ENCODE peak calls at places on chromosomes 1 and 21, in ten cellular contexts. N, L, T, W, A, F, E, U, C and H are unnamed samples. For H3K4me1, the result is how much of the 10 kb centered on the place peaks cover.

GRCh38 chr1:200364831-200365230 is 45.0 kb downstream of the ZNF281 start:
- DNase-seq in N (peak), L (no peak), T (no peak), W (no peak), A (no peak), F (no peak), E (no peak), U (no peak), C (no peak), H (no peak)

GRCh38 chr1:11062965-11063401 is 3.2 kb upstream of the SRM start:
- DNase-seq in N (no peak), L (no peak), T (no peak), W (no peak), A (no peak), F (no peak), E (no peak), U (no peak), C (no peak), H (no peak)

GRCh38 chr1:89523597-89524368 is 846 bp upstream of the LRRC8B start:
- DNase-seq in N (peak), L (peak), T (peak), W (peak), A (no peak), F (no peak), E (no peak), U (no peak), C (peak), H (no peak)

GRCh38 chr1:99227498-99227897 is 36.8 kb upstream of the PLPPR4 start:
- DNase-seq in N (no peak), L (no peak), T (no peak), W (no peak), A (no peak), F (no peak), E (no peak), U (no peak), C (no peak), H (no peak)

GRCh38 chr1:18890704-18891103 is 11.7 kb downstream of the ALDH4A1 start:
- DNase-seq in N (no peak), L (no peak), T (no peak), W (no peak), A (no peak), F (no peak), E (peak), U (peak), C (no peak), H (no peak)

GRCh38 chr1:82567308-82567707 is 766.6 kb downstream of the ADGRL2 start:
- DNase-seq in N (no peak), L (no peak), T (no peak), W (no peak), A (no peak), F (no peak), E (no peak), U (no peak), C (no peak), H (no peak)

GRCh38 chr1:2050793-2051682 is 827 bp downstream of the PRKCZ start:
- DNase-seq in N (peak), L (no peak), T (no peak), W (no peak), A (no peak), F (no peak), E (no peak), U (peak), C (no peak), H (no peak)

GRCh38 chr1:63612564-63612963 is 19.4 kb downstream of the PGM1 start:
- DNase-seq in N (no peak), L (no peak), T (no peak), W (no peak), A (no peak), F (no peak), E (no peak), U (no peak), C (no peak), H (no peak)

GRCh38 chr1:54815086-54815876 is 14.2 kb upstream of the TTC22 start:
- DNase-seq in N (no peak), L (no peak), T (no peak), W (no peak), A (no peak), F (no peak), E (no peak), U (no peak), C (no peak), H (peak)

GRCh38 chr1:232134365-232134764 is 495.6 kb downstream of the SIPA1L2 start:
- DNase-seq in N (no peak), L (no peak), T (no peak), W (no peak), A (no peak), F (no peak), E (no peak), U (no peak), C (no peak), H (no peak)

GRCh38 chr1:211703812-211704566 is 28.6 kb upstream of the NEK2 start:
- DNase-seq in N (no peak), L (no peak), T (no peak), W (no peak), A (no peak), F (no peak), E (no peak), U (no peak), C (no peak), H (no peak)

GRCh38 chr1:27360159-27361043 is 6.4 kb downstream of the MAP3K6 start:
- DNase-seq in N (peak), L (no peak), T (no peak), W (no peak), A (no peak), F (no peak), E (no peak), U (no peak), C (peak), H (peak)

GRCh38 chr1:86429122-86429725 is 5.3 kb downstream of the CLCA2 start:
- DNase-seq in N (no peak), L (no peak), T (no peak), W (no peak), A (no peak), F (no peak), E (no peak), U (no peak), C (no peak), H (no peak)

GRCh38 chr1:186086583-186086982 is 288.5 kb downstream of the TPR start:
- DNase-seq in N (no peak), L (no peak), T (no peak), W (no peak), A (no peak), F (no peak), E (no peak), U (no peak), C (no peak), H (no peak)

GRCh38 chr1:168088511-168089325 is 48.0 kb downstream of the GPR161 start:
- DNase-seq in N (no peak), L (no peak), T (no peak), W (no peak), A (peak), F (no peak), E (no peak), U (no peak), C (no peak), H (peak)

GRCh38 chr1:5253036-5253435 is 598.6 kb downstream of the AJAP1 start:
- DNase-seq in N (no peak), L (peak), T (no peak), W (no peak), A (no peak), F (no peak), E (no peak), U (no peak), C (no peak), H (no peak)

GRCh38 chr1:20686878-20687725 is 25.9 kb upstream of the DDOST start:
- DNase-seq in N (no peak), L (no peak), T (no peak), W (no peak), A (no peak), F (no peak), E (no peak), U (peak), C (no peak), H (no peak)

GRCh38 chr1:189682591-189682990 is 795.1 kb downstream of the BRINP3 start:
- DNase-seq in N (no peak), L (no peak), T (no peak), W (no peak), A (no peak), F (no peak), E (no peak), U (no peak), C (no peak), H (no peak)

GRCh38 chr1:160291248-160292220 is 6.6 kb upstream of the PEX19 start:
- DNase-seq in N (peak), L (peak), T (peak), W (peak), A (peak), F (peak), E (peak), U (peak), C (peak), H (peak)

GRCh38 chr1:109793486-109794318 is 30.0 kb upstream of the EPS8L3 start:
- DNase-seq in N (peak), L (no peak), T (no peak), W (no peak), A (no peak), F (no peak), E (peak), U (no peak), C (peak), H (peak)

GRCh38 chr1:151993084-151993733 is 450 bp downstream of the S100A10 start:
- DNase-seq in N (peak), L (no peak), T (peak), W (peak), A (no peak), F (no peak), E (peak), U (peak), C (no peak), H (peak)

GRCh38 chr1:152855661-152856060 is 4.1 kb upstream of the LCE7A start:
- DNase-seq in N (no peak), L (no peak), T (no peak), W (no peak), A (peak), F (no peak), E (no peak), U (no peak), C (no peak), H (no peak)

GRCh38 chr1:178232949-178233348 is 139.0 kb downstream of the RASAL2 start:
- DNase-seq in N (no peak), L (no peak), T (no peak), W (no peak), A (no peak), F (no peak), E (no peak), U (no peak), C (no peak), H (no peak)

GRCh38 chr1:107936498-107937481 is 28.2 kb downstream of the VAV3 start:
- DNase-seq in N (peak), L (peak), T (peak), W (no peak), A (no peak), F (peak), E (no peak), U (no peak), C (no peak), H (no peak)

GRCh38 chr1:82398357-82398756 is 597.6 kb downstream of the ADGRL2 start:
- DNase-seq in N (no peak), L (no peak), T (no peak), W (no peak), A (no peak), F (no peak), E (no peak), U (no peak), C (no peak), H (no peak)

GRCh38 chr21:17799414-17800164 is 19.6 kb downstream of the C21orf91 start:
- DNase-seq in N (no peak), L (no peak), T (no peak), W (no peak), A (no peak), F (no peak), E (no peak), U (no peak), C (no peak), H (no peak)

GRCh38 chr1:115469703-115470476 is 131.8 kb upstream of the NGF start:
- DNase-seq in N (peak), L (peak), T (peak), W (peak), A (no peak), F (no peak), E (no peak), U (peak), C (peak), H (no peak)

GRCh38 chr1:220335668-220336067 is 63.4 kb upstream of the RAB3GAP2 start:
- DNase-seq in N (no peak), L (no peak), T (no peak), W (no peak), A (no peak), F (peak), E (no peak), U (no peak), C (no peak), H (no peak)

GRCh38 chr1:5896706-5897105 is 95.5 kb downstream of the NPHP4 start:
- DNase-seq in N (peak), L (no peak), T (no peak), W (no peak), A (no peak), F (no peak), E (no peak), U (peak), C (no peak), H (no peak)

GRCh38 chr1:96060621-96061020 is 661.0 kb upstream of the PTBP2 start:
- DNase-seq in N (peak), L (no peak), T (no peak), W (no peak), A (no peak), F (no peak), E (no peak), U (no peak), C (no peak), H (no peak)

GRCh38 chr1:180153032-180153431 is 1.6 kb upstream of the QSOX1 start:
- DNase-seq in N (no peak), L (peak), T (no peak), W (no peak), A (no peak), F (no peak), E (no peak), U (no peak), C (no peak), H (no peak)

GRCh38 chr1:180152588-180152987 is 2.1 kb upstream of the QSOX1 start:
- DNase-seq in N (no peak), L (peak), T (no peak), W (no peak), A (no peak), F (no peak), E (no peak), U (no peak), C (peak), H (no peak)

GRCh38 chr1:180154003-180154324 is 705 bp upstream of the QSOX1 start:
- DNase-seq in N (no peak), L (no peak), T (no peak), W (no peak), A (no peak), F (no peak), E (no peak), U (no peak), C (no peak), H (no peak)

GRCh38 chr1:180151508-180151907 is 3.2 kb upstream of the QSOX1 start:
- DNase-seq in N (no peak), L (no peak), T (no peak), W (peak), A (no peak), F (no peak), E (no peak), U (no peak), C (no peak), H (no peak)

GRCh38 chr1:180150982-180151381 is 3.7 kb upstream of the QSOX1 start:
- DNase-seq in N (no peak), L (peak), T (no peak), W (no peak), A (no peak), F (no peak), E (no peak), U (no peak), C (no peak), H (no peak)
- TF ChIP-seq CTCF in N (no peak), L (no peak), T (no peak), W (no peak), A (no peak), F (no peak), E (no peak), U (no peak), C (no peak), H (no peak)

GRCh38 chr1:230368363-230368762 is 57.8 kb downstream of the PGBD5 start:
- DNase-seq in N (no peak), L (no peak), T (no peak), W (no peak), A (no peak), F (no peak), E (no peak), U (no peak), C (no peak), H (no peak)
- H3K4me1 ChIP-seq in N (under half), L (under half), T (under half), W (under half), A (under half), F (under half), E (under half), U (under half), C (under half), H (under half)

DNA sequence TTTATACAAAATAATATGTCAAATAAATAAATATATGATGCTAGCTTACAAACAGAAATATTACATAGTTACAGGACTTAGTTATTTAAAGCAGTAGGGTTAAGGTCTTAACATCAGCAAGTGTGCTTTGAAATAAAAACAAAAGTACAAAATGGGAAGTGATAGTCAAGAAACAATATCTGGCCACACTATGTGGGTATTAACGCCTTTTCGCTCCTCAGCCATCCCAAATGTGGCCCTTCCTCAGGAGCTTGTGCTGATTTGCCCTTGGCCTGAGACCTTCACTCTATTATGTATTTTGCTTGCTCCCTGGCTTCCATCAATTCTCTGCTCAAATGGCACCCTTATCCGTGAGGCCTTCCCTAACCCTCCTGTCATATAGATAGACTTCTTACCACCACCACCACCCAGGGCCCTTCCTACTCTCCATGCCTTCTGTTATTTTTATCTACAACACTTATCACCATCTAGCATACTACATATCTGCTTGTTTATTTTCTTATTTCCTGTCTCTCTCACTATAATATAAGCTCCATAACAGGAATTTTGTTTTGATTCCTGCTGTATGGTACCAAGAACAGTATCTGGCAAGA is 1.9 kb downstream of the CTSS start:
- DNase-seq in N (no peak), L (no peak), T (no peak), W (no peak), A (no peak), F (no peak), E (no peak), U (no peak), C (no peak), H (no peak)
- H3K4me3 ChIP-seq in N (no peak), L (no peak), T (peak), W (no peak), A (no peak), F (no peak), E (no peak), U (no peak), C (no peak), H (no peak)

GRCh38 chr1:48678684-48679083 is 98.0 kb downstream of the BEND5 start:
- DNase-seq in N (no peak), L (no peak), T (no peak), W (no peak), A (no peak), F (no peak), E (no peak), U (no peak), C (no peak), H (no peak)

GRCh38 chr1:48679107-48679506 is 97.6 kb downstream of the BEND5 start:
- DNase-seq in N (no peak), L (no peak), T (no peak), W (no peak), A (no peak), F (no peak), E (no peak), U (no peak), C (no peak), H (no peak)

GRCh38 chr1:48679868-48680267 is 96.8 kb downstream of the BEND5 start:
- DNase-seq in N (no peak), L (no peak), T (no peak), W (no peak), A (no peak), F (no peak), E (no peak), U (no peak), C (no peak), H (no peak)

GRCh38 chr1:48681476-48682305 is 95.0 kb downstream of the BEND5 start:
- DNase-seq in N (no peak), L (no peak), T (no peak), W (no peak), A (no peak), F (no peak), E (no peak), U (no peak), C (no peak), H (no peak)

DNA sequence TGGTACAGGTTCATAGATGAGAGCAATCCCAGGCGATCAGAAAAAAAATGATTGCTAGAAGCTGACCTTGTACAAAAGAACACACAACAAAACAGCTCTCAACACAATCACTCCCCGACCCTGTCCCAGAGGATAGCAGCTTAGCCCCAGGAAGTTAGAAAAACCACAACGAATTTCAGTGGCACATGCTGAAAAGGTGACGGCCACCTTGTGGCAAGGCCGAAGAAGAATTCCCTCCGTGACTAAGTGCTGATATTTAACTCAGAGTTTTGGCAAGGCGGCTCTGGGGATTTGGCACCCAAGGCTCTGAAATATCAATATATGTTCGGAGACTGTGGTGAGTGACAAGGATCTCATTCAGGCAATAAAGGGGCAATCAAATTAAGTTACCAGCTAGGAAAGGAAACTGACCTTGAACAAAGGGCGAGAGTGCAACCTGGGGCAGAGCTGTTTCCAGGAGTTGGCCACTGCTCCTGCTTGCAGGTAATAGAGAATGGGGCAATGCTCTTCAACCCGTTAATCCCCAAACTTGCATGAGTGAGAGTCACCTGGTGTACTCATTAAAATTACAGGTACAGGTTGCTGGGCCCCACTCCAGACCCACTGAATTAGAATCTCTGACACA is 96.2 kb downstream of the BEND5 start:
- DNase-seq in N (peak), L (no peak), T (no peak), W (no peak), A (no peak), F (no peak), E (no peak), U (no peak), C (no peak), H (no peak)
- TF ChIP-seq CTCF in N (peak), L (no peak), T (no peak), W (no peak), A (no peak), F (no peak), E (no peak), U (no peak), C (no peak), H (no peak)